ENCODE peak calls at places on chromosomes 13 and 19, in nine cellular contexts. L, X, A, K, F, N, T, I and R are unnamed samples.
A peak's percentile ranks its signal among the peaks of the same experiment; 100 is the strongest.

GRCh38 chr19:8107301-8107903 is 42.0 kb downstream of the FBN3 start:
- DNase-seq in K (no peak), F (no peak), X (no peak), T (no peak), I (no peak), L (no peak), A (no peak), N (no peak), R (no peak)

GRCh38 chr13:46288570-46289259 is 77.0 kb downstream of the LRRC63 start:
- DNase-seq in N (no peak), F (peak; percentile 64), A (no peak), K (no peak), L (no peak), I (no peak), T (no peak), X (no peak), R (peak; percentile 72)

GRCh38 chr13:40619479-40619814 is 47.0 kb downstream of the FOXO1 start:
- DNase-seq in L (no peak), I (no peak), K (no peak), N (no peak), T (no peak), A (no peak), F (no peak), X (no peak), R (no peak)

GRCh38 chr19:30690935-30691505 is 318.8 kb downstream of the ZNF536 start:
- DNase-seq in I (no peak), K (no peak), X (no peak), N (no peak), L (no peak), A (no peak), F (no peak), T (no peak), R (no peak)

GRCh38 chr19:40332669-40333068 is 15.5 kb downstream of the C19orf47 start:
- DNase-seq in T (no peak), N (no peak), L (no peak), A (no peak), K (no peak), I (no peak), X (no peak), F (no peak), R (no peak)

GRCh38 chr13:32938907-32939306 is 77.3 kb upstream of the KL start:
- DNase-seq in L (no peak), F (peak; percentile 55), X (no peak), A (no peak), T (no peak), K (no peak), I (no peak), N (peak; percentile 16), R (peak; percentile 5)

GRCh38 chr19:49335071-49335783 is at the start of gene CD37:
- DNase-seq in K (peak; percentile 90), X (no peak), I (no peak), F (no peak), A (no peak), L (no peak), N (no peak), T (no peak), R (no peak)

GRCh38 chr19:18021121-18021755 is 13.3 kb downstream of the ARRDC2 start:
- DNase-seq in X (peak; percentile 93), T (peak; percentile 76), F (peak; percentile 93), N (no peak), K (peak; percentile 91), L (peak; percentile 68), A (peak; percentile 93), I (peak; percentile 93), R (peak; percentile 60)

GRCh38 chr19:55600336-55601028 is 394 bp downstream of the ZNF524 start:
- DNase-seq in A (peak; percentile 83), N (no peak), X (no peak), I (no peak), L (no peak), F (no peak), K (peak; percentile 94), T (peak; percentile 53), R (no peak)

GRCh38 chr19:18141031-18141430 is 11.9 kb upstream of the PIK3R2 start:
- DNase-seq in F (no peak), K (no peak), A (no peak), L (no peak), T (no peak), X (no peak), I (no peak), N (no peak), R (no peak)

GRCh38 chr19:1027953-1028902 is 1.8 kb downstream of the CNN2 start:
- DNase-seq in A (peak; percentile 76), X (no peak), F (peak; percentile 95), N (peak; percentile 55), K (peak; percentile 95), T (peak; percentile 76), L (peak; percentile 64), I (peak; percentile 67), R (peak; percentile 98)

GRCh38 chr19:48969276-48970138 is 4.4 kb downstream of the FTL start:
- DNase-seq in F (peak; percentile 69), N (peak; percentile 93), T (no peak), K (peak; percentile 82), L (peak; percentile 79), X (no peak), I (no peak), A (no peak), R (peak; percentile 34)

GRCh38 chr19:4730740-4731171 is 7.1 kb upstream of the DPP9 start:
- DNase-seq in T (no peak), X (no peak), F (peak; percentile 22), N (peak; percentile 54), L (no peak), I (no peak), K (no peak), A (no peak), R (peak; percentile 25)

GRCh38 chr13:100300708-100301107 is 211.8 kb downstream of the PCCA start:
- DNase-seq in L (no peak), X (no peak), A (no peak), I (no peak), T (no peak), F (no peak), N (peak; percentile 33), K (no peak), R (no peak)

GRCh38 chr19:49677232-49677881 is at the start of gene PRMT1:
- DNase-seq in X (no peak), I (no peak), T (no peak), K (peak; percentile 92), L (no peak), N (peak; percentile 79), A (no peak), F (no peak), R (peak; percentile 62)

GRCh38 chr13:112690242-112690943 is 555 bp downstream of the ATP11A start:
- DNase-seq in N (no peak), T (no peak), I (no peak), K (peak; percentile 91), A (peak; percentile 63), F (peak; percentile 64), X (no peak), L (no peak), R (peak; percentile 55)

GRCh38 chr19:11364935-11365334 is 9.5 kb upstream of the SWSAP1 start:
- DNase-seq in N (no peak), A (no peak), F (no peak), L (no peak), T (no peak), I (no peak), X (no peak), K (no peak), R (no peak)
- H3K36me3 ChIP-seq in N (peaks cover 4% of the 10 kb centered on the region), A (no peaks in the 10 kb centered on the region), F (peaks cover 57% of the 10 kb centered on the region), L (peaks cover 11% of the 10 kb centered on the region), T (no peaks in the 10 kb centered on the region), I (no peaks in the 10 kb centered on the region), X (peaks cover 23% of the 10 kb centered on the region), K (no peaks in the 10 kb centered on the region), R (peaks cover 35% of the 10 kb centered on the region)

DNA sequence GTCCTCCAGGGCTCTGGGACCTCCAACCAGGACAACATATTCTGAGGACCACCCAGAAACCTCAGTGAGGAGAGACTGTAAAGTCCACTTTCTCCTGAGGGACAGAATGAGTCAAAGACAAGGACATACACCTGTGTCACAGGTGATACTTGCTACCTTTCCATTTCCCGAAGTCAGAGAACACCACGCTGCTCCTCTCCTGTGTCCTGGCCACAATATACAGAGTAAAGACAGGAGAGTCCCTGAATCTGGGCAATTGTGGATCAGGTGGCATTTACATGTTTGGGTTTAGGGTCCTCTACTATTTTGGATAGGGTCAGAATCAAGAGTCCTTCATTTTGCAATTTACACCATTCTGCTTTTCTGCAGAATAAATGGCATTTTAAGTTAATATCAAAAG is 4.9 kb downstream of the MED26 start:
- DNase-seq in L (no peak), K (no peak), X (no peak), N (no peak), F (no peak), A (no peak), I (no peak), T (no peak), R (no peak)
- H3K4me1 ChIP-seq in L (peaks cover 17% of the 10 kb centered on the region), K (peaks cover 93% of the 10 kb centered on the region), X (no peaks in the 10 kb centered on the region), N (peaks cover 7% of the 10 kb centered on the region), F (peaks cover 20% of the 10 kb centered on the region), A (peaks cover 70% of the 10 kb centered on the region), I (no peaks in the 10 kb centered on the region), T (peaks cover 6% of the 10 kb centered on the region), R (peaks cover 49% of the 10 kb centered on the region)

GRCh38 chr13:77215543-77215942 is 111.4 kb downstream of the MYCBP2 start:
- DNase-seq in F (no peak), T (no peak), X (no peak), K (no peak), I (no peak), A (no peak), N (no peak), L (no peak), R (no peak)

GRCh38 chr13:77218274-77218673 is 108.6 kb downstream of the MYCBP2 start:
- DNase-seq in K (no peak), L (no peak), F (no peak), A (no peak), I (no peak), N (no peak), X (no peak), T (no peak), R (no peak)

GRCh38 chr13:77219401-77219800 is 107.5 kb downstream of the MYCBP2 start:
- DNase-seq in A (no peak), F (no peak), L (no peak), X (no peak), K (no peak), T (no peak), I (no peak), N (no peak), R (no peak)

GRCh38 chr13:77207943-77208342 is 119.0 kb downstream of the MYCBP2 start:
- DNase-seq in X (no peak), F (peak; percentile 69), I (no peak), N (no peak), L (no peak), A (no peak), T (no peak), K (no peak), R (peak; percentile 74)

DNA sequence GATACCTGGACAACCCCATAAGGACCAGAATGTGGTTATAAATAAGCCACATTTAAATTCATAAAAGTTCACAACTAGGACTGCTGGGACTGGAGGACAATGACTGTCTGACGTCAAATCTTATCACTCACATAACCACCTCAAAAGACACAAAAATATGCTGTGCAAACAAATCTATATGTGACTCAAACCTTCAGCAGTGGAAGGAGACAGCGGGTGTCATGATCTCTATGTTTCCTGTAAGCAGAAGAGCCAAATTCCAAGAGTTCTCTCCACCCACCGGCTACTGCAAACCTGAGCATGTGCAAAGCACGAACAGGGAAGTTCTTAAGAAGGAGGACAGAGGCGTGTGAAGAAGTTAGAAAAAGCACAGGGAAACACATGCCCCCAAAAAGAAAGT is 113.2 kb downstream of the MYCBP2 start:
- DNase-seq in F (peak; percentile 19), I (no peak), X (no peak), L (no peak), K (no peak), T (no peak), A (no peak), N (no peak), R (no peak)
- H3K36me3 ChIP-seq in F (peaks cover 76% of the 10 kb centered on the region), I (peaks cover 48% of the 10 kb centered on the region), X (peaks cover 64% of the 10 kb centered on the region), L (no peaks in the 10 kb centered on the region), K (peaks cover 3% of the 10 kb centered on the region), T (peaks cover 32% of the 10 kb centered on the region), A (peaks cover 16% of the 10 kb centered on the region), N (peaks cover 41% of the 10 kb centered on the region), R (peaks cover 93% of the 10 kb centered on the region)

GRCh38 chr19:12779162-12779993 is 4.0 kb upstream of the HOOK2 start:
- DNase-seq in F (peak; percentile 93), T (no peak), I (no peak), X (peak; percentile 80), K (peak; percentile 83), A (peak; percentile 90), L (peak; percentile 33), N (peak; percentile 78), R (peak; percentile 87)
- H3K4me1 ChIP-seq in F (peaks cover 44% of the 10 kb centered on the region), T (no peaks in the 10 kb centered on the region), I (peaks cover 5% of the 10 kb centered on the region), X (no peaks in the 10 kb centered on the region), K (peaks cover 84% of the 10 kb centered on the region), A (peaks cover 65% of the 10 kb centered on the region), L (peaks cover 56% of the 10 kb centered on the region), N (peaks cover 25% of the 10 kb centered on the region), R (peaks cover 50% of the 10 kb centered on the region)